ENCODE peak calls at places on chromosome 9, in four cellular contexts. Z, C, B and D are unnamed samples.

GRCh38 chr9:137813651-137814415 is 63.7 kb upstream of the CACNA1B start:
- DNase-seq in Z (no peak), C (no peak), B (no peak), D (no peak)

GRCh38 chr9:38443181-38443580 is 18.9 kb upstream of the IGFBPL1 start:
- DNase-seq in Z (no peak), C (no peak), B (peak), D (peak)

GRCh38 chr9:12753931-12754330 is 20.9 kb upstream of the LURAP1L start:
- DNase-seq in Z (no peak), C (no peak), B (no peak), D (no peak)

GRCh38 chr9:79301549-79301948 is 270.2 kb upstream of the TLE4 start:
- DNase-seq in Z (no peak), C (no peak), B (no peak), D (peak)

GRCh38 chr9:18668944-18669343 is 195.0 kb downstream of the ADAMTSL1 start:
- DNase-seq in Z (peak), C (no peak), B (no peak), D (peak)

GRCh38 chr9:134526798-134527492 is 114.7 kb upstream of the COL5A1 start:
- DNase-seq in Z (no peak), C (no peak), B (no peak), D (no peak)

GRCh38 chr9:138119202-138120027 is 241.8 kb downstream of the CACNA1B start:
- DNase-seq in Z (no peak), C (no peak), B (no peak), D (no peak)

GRCh38 chr9:119164716-119165115 is 204.5 kb downstream of the BRINP1 start:
- DNase-seq in Z (no peak), C (no peak), B (no peak), D (no peak)

GRCh38 chr9:123445116-123445515 is 89.1 kb downstream of the CRB2 start:
- DNase-seq in Z (peak), C (no peak), B (no peak), D (no peak)

GRCh38 chr9:18673179-18673578 is 199.2 kb downstream of the ADAMTSL1 start:
- DNase-seq in Z (no peak), C (no peak), B (no peak), D (no peak)

GRCh38 chr9:136433849-136434579 is 5.6 kb downstream of the INPP5E start:
- DNase-seq in Z (no peak), C (no peak), B (no peak), D (no peak)

GRCh38 chr9:94692601-94693000 is 33.9 kb upstream of the AOPEP start:
- DNase-seq in Z (no peak), C (no peak), B (no peak), D (peak)

GRCh38 chr9:90858505-90858904 is 56.9 kb downstream of the SYK start:
- DNase-seq in Z (peak), C (no peak), B (no peak), D (no peak)

GRCh38 chr9:136963341-136963740 is 11.3 kb downstream of the LCN12 start:
- DNase-seq in Z (no peak), C (no peak), B (no peak), D (no peak)

GRCh38 chr9:89549031-89549644 is 51.2 kb upstream of the SEMA4D start:
- DNase-seq in Z (peak), C (peak), B (peak), D (peak)

GRCh38 chr9:81225586-81225985 is 463.8 kb downstream of the TLE1 start:
- DNase-seq in Z (no peak), C (no peak), B (no peak), D (peak)

GRCh38 chr9:37100317-37100716 is 20.1 kb upstream of the ZCCHC7 start:
- DNase-seq in Z (no peak), C (no peak), B (peak), D (peak)

GRCh38 chr9:137479892-137480685 is 21.0 kb upstream of the NSMF start:
- DNase-seq in Z (no peak), C (no peak), B (no peak), D (no peak)

GRCh38 chr9:125995706-125996105 is 248.5 kb downstream of the PBX3 start:
- DNase-seq in Z (no peak), C (no peak), B (no peak), D (no peak)

GRCh38 chr9:126988857-126989256 is 74.3 kb downstream of the RALGPS1 start:
- DNase-seq in Z (no peak), C (no peak), B (no peak), D (no peak)

GRCh38 chr9:13756943-13757342 is 477.5 kb upstream of the MPDZ start:
- DNase-seq in Z (no peak), C (no peak), B (no peak), D (no peak)

GRCh38 chr9:132842124-132843005 is 35.7 kb downstream of the AK8 start:
- DNase-seq in Z (no peak), C (no peak), B (no peak), D (peak)

GRCh38 chr9:14661421-14662059 is 31.7 kb downstream of the ZDHHC21 start:
- DNase-seq in Z (no peak), C (no peak), B (peak), D (no peak)

GRCh38 chr9:113501129-113501686 is 37.7 kb downstream of the RGS3 start:
- DNase-seq in Z (peak), C (peak), B (no peak), D (peak)

GRCh38 chr9:27209034-27209433 is 87.9 kb downstream of the EQTN start:
- DNase-seq in Z (no peak), C (no peak), B (no peak), D (no peak)

GRCh38 chr9:91948423-91949292 is 1.4 kb downstream of the ROR2 start:
- DNase-seq in Z (peak), C (peak), B (peak), D (peak)

GRCh38 chr9:72586388-72587160 is 65.2 kb downstream of the TMC1 start:
- DNase-seq in Z (no peak), C (no peak), B (peak), D (no peak)

GRCh38 chr9:116087246-116087645 is 66.3 kb upstream of the PAPPA start:
- DNase-seq in Z (no peak), C (no peak), B (peak), D (peak)

GRCh38 chr9:35152926-35153325 is 8.9 kb upstream of the UNC13B start:
- DNase-seq in Z (no peak), C (no peak), B (no peak), D (no peak)

GRCh38 chr9:63817622-63818518 is 1467.1 kb downstream of the FOXD4L5 start:
- DNase-seq in Z (peak), C (peak), B (peak), D (peak)

GRCh38 chr9:133608881-133609280 is 308 bp downstream of the FAM163B start:
- DNase-seq in Z (no peak), C (no peak), B (no peak), D (no peak)

GRCh38 chr9:78919701-78920100 is 622.8 kb downstream of the PSAT1 start:
- DNase-seq in Z (no peak), C (no peak), B (peak), D (no peak)

DNA sequence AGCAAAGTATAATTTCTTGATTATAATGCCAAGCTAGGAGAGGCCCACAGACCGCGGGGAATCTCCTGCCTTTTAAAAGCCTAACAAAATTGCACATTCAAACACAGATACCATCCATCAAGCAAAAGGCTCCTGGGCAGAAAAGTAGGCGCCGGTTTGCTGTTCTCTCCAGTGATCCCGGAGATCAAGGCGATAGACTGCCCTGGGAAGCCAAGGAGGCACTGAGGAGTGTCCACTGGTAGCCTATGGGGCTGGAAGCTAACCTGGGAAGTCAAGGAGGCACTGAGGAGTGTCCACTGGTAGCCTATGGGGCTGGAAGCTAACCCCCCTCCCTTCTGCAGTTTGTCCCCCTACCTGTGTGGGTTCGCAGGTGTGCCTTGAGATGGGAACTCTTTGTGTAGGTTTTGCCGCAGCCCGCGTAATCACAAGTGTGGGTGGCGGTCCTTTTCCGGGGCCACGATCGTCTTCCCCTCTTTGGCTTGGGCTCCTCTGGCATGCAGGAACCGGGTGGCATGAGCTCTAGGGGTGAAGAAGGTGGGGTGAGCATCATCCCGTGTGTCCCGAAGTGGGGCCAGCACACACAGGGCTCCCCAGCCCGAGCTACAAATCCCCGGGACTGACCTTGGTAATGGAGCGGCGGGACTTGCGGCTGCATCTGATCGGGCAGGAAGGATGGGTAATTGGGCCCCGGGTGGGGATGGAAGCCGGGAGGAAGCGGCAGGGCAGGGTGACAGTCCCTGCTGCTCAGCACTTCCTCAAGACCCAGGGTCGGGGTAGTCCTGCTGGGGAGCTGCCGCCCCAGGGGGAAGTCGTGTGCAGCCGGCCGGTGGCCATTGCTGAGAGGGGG is 2.7 kb downstream of the KLF4 start:
- DNase-seq in Z (peak), C (no peak), B (no peak), D (peak)
- H2BK15ac ChIP-seq in Z (no peak), C (no peak), B (no peak), D (no peak)

DNA sequence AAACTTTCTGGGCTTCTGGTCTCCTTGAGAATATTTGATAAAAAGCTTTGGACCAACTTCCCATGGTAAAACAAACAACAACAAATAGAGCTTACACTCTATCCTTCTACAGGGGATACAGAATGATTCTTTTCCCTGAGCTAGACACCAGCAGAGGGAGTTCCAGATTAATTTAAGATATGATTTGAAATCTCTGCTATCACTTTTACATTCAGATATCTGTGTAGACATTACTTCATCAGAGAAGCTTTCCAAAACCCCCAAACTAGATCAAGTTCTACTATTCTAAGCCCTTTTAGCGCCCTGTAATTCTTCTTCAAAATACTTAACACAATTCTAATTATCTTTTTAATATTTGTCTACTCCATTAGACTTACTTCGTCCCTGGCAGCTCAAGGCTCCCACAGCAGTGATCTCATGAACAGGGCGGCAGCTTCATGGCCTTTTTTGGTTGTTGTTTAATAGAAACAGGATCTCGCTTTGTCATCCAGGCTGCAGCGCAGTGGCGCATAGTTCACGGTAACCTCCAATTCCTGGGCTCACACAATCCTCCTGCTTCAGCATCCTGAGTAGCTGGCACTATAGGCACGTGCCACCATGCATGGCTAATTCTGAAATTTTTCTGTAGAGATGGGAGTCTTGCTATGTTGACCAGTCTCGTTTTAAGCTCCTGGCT is 938 bp upstream of the GALNT12 start:
- DNase-seq in Z (no peak), C (no peak), B (peak), D (no peak)
- H3K56ac ChIP-seq in Z (no peak), C (no peak), B (no peak), D (no peak)

GRCh38 chr9:129318121-129319075 is 140.3 kb upstream of the IER5L start:
- DNase-seq in Z (peak), C (no peak), B (no peak), D (no peak)
- H2BK15ac ChIP-seq in Z (no peak), C (no peak), B (peak), D (no peak)

GRCh38 chr9:8589476-8589875 is 789.9 kb upstream of the DMAC1 start:
- DNase-seq in Z (no peak), C (no peak), B (no peak), D (peak)
- H3K56ac ChIP-seq in Z (no peak), C (no peak), B (no peak), D (no peak)

GRCh38 chr9:109499061-109499630 is 1.0 kb upstream of the PTPN3 start:
- DNase-seq in Z (no peak), C (no peak), B (no peak), D (no peak)

GRCh38 chr9:109500421-109500974 is 2.4 kb upstream of the PTPN3 start:
- DNase-seq in Z (no peak), C (no peak), B (no peak), D (no peak)

GRCh38 chr9:109499631-109500120 is 1.6 kb upstream of the PTPN3 start:
- DNase-seq in Z (peak), C (peak), B (no peak), D (no peak)

GRCh38 chr9:109497193-109498165 is 628 bp downstream of the PTPN3 start:
- DNase-seq in Z (no peak), C (no peak), B (no peak), D (no peak)

DNA sequence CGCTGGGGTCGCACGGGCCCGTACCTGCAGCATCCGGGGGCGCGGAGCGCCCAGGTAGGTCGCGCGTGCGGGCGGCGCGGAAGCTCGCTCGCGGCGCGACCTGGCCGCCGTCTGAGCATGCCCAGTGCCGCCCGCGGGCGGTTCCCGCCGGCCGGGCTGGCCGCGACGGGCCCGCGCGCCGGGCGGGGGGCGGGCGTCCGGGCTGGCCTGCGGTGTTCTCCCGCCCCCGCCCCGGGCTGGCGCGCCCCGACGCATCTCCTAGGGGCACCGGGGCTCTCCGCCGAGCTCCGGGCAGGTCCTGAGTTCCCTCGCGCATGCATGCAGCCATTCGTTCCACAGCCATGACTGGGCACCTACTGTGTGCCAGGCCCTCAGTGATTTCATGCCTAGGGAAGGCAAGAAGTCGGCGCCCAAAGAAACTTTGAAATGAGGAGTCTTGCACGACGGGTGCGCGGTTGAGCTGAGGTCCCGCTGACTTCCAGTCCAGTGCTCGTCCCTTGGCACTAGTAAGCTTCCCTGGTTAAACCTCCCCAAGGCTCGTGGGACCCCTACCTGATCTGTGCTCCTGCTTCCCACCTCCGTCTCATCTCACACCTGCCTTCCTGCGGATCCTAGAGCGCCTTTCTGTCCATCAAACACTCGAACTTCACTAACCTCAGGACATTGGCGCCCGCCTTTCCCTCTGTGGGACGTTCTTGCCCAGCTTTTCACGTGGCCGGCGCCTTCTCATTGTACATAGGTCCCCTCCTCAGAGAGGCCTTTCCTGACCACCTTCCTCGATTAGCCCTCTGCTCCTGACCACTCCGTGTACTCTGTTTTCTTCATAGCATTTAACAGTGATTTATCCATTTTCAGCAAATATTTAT is at the start of gene PTPN3:
- DNase-seq in Z (peak), C (peak), B (no peak), D (no peak)
- H2BK15ac ChIP-seq in Z (no peak), C (peak), B (no peak), D (no peak)

DNA sequence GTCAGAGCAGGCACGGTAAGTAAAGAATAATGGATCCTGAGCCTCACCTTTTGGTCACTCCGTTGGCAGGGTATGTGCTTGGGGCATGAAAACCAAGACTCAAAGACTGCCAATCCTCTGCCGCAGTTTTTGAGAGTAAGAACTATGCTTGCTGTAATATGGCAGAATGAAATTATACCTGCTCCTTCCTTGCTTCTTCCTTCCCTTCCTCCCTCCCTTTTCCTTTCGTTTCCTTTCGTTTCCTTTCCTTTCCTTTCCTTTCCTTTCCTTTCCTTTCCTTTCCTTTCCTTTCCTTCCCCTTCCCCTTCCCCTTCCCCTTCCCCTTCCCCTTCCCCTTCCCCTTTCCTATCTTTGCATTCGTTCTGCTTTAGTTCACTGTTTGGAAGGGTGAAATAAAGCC is 43.9 kb downstream of the SH3GL2 start:
- DNase-seq in Z (no peak), C (no peak), B (no peak), D (no peak)
- H3K56ac ChIP-seq in Z (no peak), C (no peak), B (no peak), D (no peak)

GRCh38 chr9:131758972-131759647 is 19.2 kb upstream of the RAPGEF1 start:
- DNase-seq in Z (no peak), C (no peak), B (peak), D (no peak)

GRCh38 chr9:131755541-131756198 is 15.8 kb upstream of the RAPGEF1 start:
- DNase-seq in Z (peak), C (peak), B (peak), D (peak)

GRCh38 chr9:131752231-131752884 is 12.5 kb upstream of the RAPGEF1 start:
- DNase-seq in Z (no peak), C (no peak), B (no peak), D (no peak)

GRCh38 chr9:131757549-131757948 is 17.7 kb upstream of the RAPGEF1 start:
- DNase-seq in Z (no peak), C (no peak), B (no peak), D (no peak)

GRCh38 chr9:131754846-131755245 is 15.0 kb upstream of the RAPGEF1 start:
- DNase-seq in Z (peak), C (no peak), B (no peak), D (peak)
- H2BK15ac ChIP-seq in Z (no peak), C (no peak), B (no peak), D (no peak)

DNA sequence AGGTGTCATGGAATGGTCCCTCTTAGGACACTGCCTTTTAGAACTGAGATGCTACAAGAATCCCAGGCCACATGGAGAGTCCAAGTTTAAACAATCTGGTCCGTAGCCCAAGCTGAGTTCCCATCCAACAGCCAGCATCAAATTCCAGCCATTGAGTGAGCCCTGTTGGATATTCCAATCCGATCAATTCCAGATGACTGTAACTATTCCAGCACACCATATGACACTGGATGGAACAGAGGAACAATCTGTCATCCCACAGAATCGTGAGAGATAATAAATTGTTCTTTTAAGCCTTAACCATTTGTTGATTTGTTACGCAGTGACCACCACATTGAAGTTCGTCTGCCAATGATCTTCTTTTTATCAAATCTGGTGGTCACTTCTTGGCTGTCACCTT is 46.3 kb downstream of the TNFSF15 start:
- DNase-seq in Z (no peak), C (no peak), B (no peak), D (no peak)
- H3K56ac ChIP-seq in Z (no peak), C (no peak), B (no peak), D (no peak)

GRCh38 chr9:130268521-130269131 is 3.1 kb downstream of the HMCN2 start:
- DNase-seq in Z (no peak), C (no peak), B (no peak), D (peak)
- H2BK15ac ChIP-seq in Z (no peak), C (peak), B (no peak), D (no peak)